ENCODE peak calls at places on chromosomes 4 and X, in four cellular contexts. One of them, this sample, is unnamed.

GRCh38 chr4:16294455-16294854 is 68.2 kb upstream of the TAPT1 start:
- DNase-seq in K562: no peak
- DNase-seq in GM12878: no peak
- DNase-seq in H1: no peak
- DNase-seq in this sample: no peak

GRCh38 chrX:85303544-85303943 is 59.8 kb downstream of the ZNF711 start:
- DNase-seq in K562: no peak
- DNase-seq in GM12878: no peak
- DNase-seq in H1: no peak
- DNase-seq in this sample: no peak

GRCh38 chr4:17111436-17111835 is 213.0 kb upstream of the LDB2 start:
- DNase-seq in K562: no peak
- DNase-seq in GM12878: no peak
- DNase-seq in H1: no peak
- DNase-seq in this sample: no peak

GRCh38 chrX:42803320-42803719 is 25.4 kb upstream of the PPP1R2C start:
- DNase-seq in K562: no peak
- DNase-seq in GM12878: no peak
- DNase-seq in H1: no peak
- DNase-seq in this sample: no peak

GRCh38 chrX:148270499-148270898 is 229.9 kb upstream of the AFF2 start:
- DNase-seq in K562: no peak
- DNase-seq in GM12878: no peak
- DNase-seq in H1: no peak
- DNase-seq in this sample: no peak

GRCh38 chr4:1534876-1535526 is 128.8 kb upstream of the NKX1-1 start:
- DNase-seq in K562: no peak
- DNase-seq in GM12878: no peak
- DNase-seq in H1: no peak
- DNase-seq in this sample: no peak

GRCh38 chrX:118724352-118724751 is 3.1 kb upstream of the IL13RA1 start:
- DNase-seq in K562: no peak
- DNase-seq in GM12878: no peak
- DNase-seq in H1: no peak
- DNase-seq in this sample: no peak

GRCh38 chr4:133799916-133800315 is 401.7 kb downstream of the PABPC4L start:
- DNase-seq in K562: no peak
- DNase-seq in GM12878: no peak
- DNase-seq in H1: no peak
- DNase-seq in this sample: no peak

GRCh38 chr4:14888790-14889189 is 113.5 kb upstream of the CPEB2 start:
- DNase-seq in K562: no peak
- DNase-seq in GM12878: no peak
- DNase-seq in H1: no peak
- DNase-seq in this sample: no peak

GRCh38 chrX:130726661-130727060 is 176.3 kb downstream of the ENOX2 start:
- DNase-seq in K562: no peak
- DNase-seq in GM12878: no peak
- DNase-seq in H1: no peak
- DNase-seq in this sample: no peak

GRCh38 chrX:50154429-50154828 is 46.4 kb downstream of the AKAP4 start:
- DNase-seq in K562: no peak
- DNase-seq in GM12878: no peak
- DNase-seq in H1: no peak
- DNase-seq in this sample: no peak

GRCh38 chrX:50158616-50159015 is 42.2 kb downstream of the AKAP4 start:
- DNase-seq in K562: no peak
- DNase-seq in GM12878: no peak
- DNase-seq in H1: no peak
- DNase-seq in this sample: no peak

GRCh38 chrX:50161143-50161542 is 39.7 kb downstream of the AKAP4 start:
- DNase-seq in K562: no peak
- DNase-seq in GM12878: no peak
- DNase-seq in H1: no peak
- DNase-seq in this sample: no peak

GRCh38 chrX:50152421-50152820 is 48.4 kb downstream of the AKAP4 start:
- DNase-seq in K562: no peak
- DNase-seq in GM12878: no peak
- DNase-seq in H1: no peak
- DNase-seq in this sample: no peak

GRCh38 chrX:50157545-50158125 is 43.2 kb downstream of the AKAP4 start:
- DNase-seq in K562: no peak
- DNase-seq in GM12878: no peak
- DNase-seq in H1: no peak
- DNase-seq in this sample: no peak
- TF ChIP-seq NRF1 in K562: no peak
- TF ChIP-seq NRF1 in GM12878: no peak
- TF ChIP-seq NRF1 in H1: no peak
- TF ChIP-seq NRF1 in this sample: no peak

GRCh38 chr4:184745747-184746531 is 12.0 kb upstream of the CENPU start:
- DNase-seq in K562: peak; percentile 78
- DNase-seq in GM12878: no peak
- DNase-seq in H1: peak; percentile 76
- DNase-seq in this sample: peak; percentile 84

GRCh38 chr4:184747034-184747830 is 13.3 kb upstream of the CENPU start:
- DNase-seq in K562: peak; percentile 49
- DNase-seq in GM12878: no peak
- DNase-seq in H1: no peak
- DNase-seq in this sample: no peak

GRCh38 chr4:184744251-184744650 is 10.4 kb upstream of the CENPU start:
- DNase-seq in K562: no peak
- DNase-seq in GM12878: no peak
- DNase-seq in H1: no peak
- DNase-seq in this sample: no peak

GRCh38 chr4:184748251-184748652 is 14.4 kb upstream of the CENPU start:
- DNase-seq in K562: no peak
- DNase-seq in GM12878: no peak
- DNase-seq in H1: no peak
- DNase-seq in this sample: no peak

GRCh38 chr4:184746532-184746870 is 12.6 kb upstream of the CENPU start:
- DNase-seq in K562: no peak
- DNase-seq in GM12878: no peak
- DNase-seq in H1: no peak
- DNase-seq in this sample: no peak
- TF ChIP-seq EP300 in K562: no peak
- TF ChIP-seq EP300 in GM12878: no peak
- TF ChIP-seq EP300 in H1: no peak
- TF ChIP-seq EP300 in this sample: no peak

DNA sequence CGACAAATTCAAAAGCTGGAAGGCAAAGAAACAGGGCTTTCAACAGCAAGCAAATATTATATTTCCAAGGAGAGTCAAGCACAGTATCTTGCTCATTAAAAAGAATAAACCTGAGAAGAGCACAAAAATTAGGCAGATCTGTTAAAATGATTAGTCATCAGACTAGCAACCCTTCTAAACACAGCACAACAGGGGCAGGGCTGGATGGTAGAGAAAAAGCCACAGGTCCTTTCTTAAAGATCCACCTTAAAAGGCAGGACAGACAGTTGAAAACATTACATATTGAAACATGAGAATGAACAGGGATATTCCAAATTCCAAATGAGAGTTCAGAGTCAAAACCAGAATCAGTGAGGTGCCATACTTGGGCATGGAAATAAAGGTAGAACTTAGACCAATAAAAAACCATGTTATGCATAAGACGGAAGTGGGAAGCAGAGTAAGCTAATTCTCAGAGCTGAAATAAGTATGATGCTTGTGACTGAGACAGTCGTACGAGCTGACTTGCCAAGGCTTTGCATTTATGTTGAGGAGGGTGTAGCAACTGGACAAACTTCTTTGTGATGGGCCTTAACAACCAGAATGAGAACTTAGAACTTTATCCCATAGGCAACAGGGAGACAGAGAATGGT is 126.9 kb upstream of the FAM9B start:
- DNase-seq in K562: no peak
- DNase-seq in GM12878: no peak
- DNase-seq in H1: no peak
- DNase-seq in this sample: no peak
- TF ChIP-seq NRF1 in K562: no peak
- TF ChIP-seq NRF1 in GM12878: no peak
- TF ChIP-seq NRF1 in H1: no peak
- TF ChIP-seq NRF1 in this sample: no peak

DNA sequence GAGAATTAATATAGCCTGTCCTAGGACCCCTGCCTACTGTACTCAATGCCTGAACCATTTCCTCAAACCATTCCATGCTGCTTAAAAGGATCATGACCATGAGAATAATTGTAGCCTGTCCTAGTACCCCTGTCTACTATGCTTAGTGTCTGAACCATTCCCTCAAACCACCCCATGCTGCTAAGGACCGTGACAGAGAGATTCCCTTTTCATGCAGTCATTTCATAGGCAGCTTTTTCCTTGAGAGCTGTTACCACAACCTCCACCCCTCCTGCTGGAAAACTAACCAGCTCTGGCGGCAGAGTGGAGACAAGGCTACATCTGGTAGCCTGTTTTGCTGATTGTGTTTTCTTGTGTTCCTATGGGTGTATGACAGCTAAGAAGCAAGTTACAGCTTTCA is 174.9 kb upstream of the SMARCAD1 start:
- DNase-seq in K562: no peak
- DNase-seq in GM12878: no peak
- DNase-seq in H1: peak; percentile 45
- DNase-seq in this sample: peak; percentile 46
- TF ChIP-seq EP300 in K562: no peak
- TF ChIP-seq EP300 in GM12878: no peak
- TF ChIP-seq EP300 in H1: no peak
- TF ChIP-seq EP300 in this sample: peak; percentile 12

GRCh38 chr4:5039800-5040199 is 11.5 kb upstream of the STK32B start:
- DNase-seq in K562: no peak
- DNase-seq in GM12878: no peak
- DNase-seq in H1: no peak
- DNase-seq in this sample: no peak
- TF ChIP-seq NRF1 in K562: no peak
- TF ChIP-seq NRF1 in GM12878: no peak
- TF ChIP-seq NRF1 in H1: no peak
- TF ChIP-seq NRF1 in this sample: no peak

DNA sequence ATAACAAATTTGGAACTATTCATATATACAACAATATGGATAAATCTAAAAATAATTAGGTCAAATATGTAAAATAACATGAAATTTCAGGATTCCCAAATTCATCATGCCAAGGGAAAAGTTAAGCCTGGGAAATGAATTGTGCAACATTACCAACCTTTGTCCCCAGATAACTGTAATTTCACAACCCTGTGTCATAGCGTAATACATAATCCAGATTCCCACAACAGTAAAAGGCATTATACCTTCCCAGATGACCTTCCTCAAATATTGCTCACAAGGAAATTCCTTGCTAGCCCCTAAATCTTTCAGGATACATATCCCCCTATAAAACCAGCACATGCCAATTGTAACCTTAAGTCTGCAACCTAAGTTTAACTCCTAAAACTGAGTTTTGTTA is 32.9 kb upstream of the RAB40A start:
- DNase-seq in K562: no peak
- DNase-seq in GM12878: no peak
- DNase-seq in H1: no peak
- DNase-seq in this sample: no peak
- TF ChIP-seq EP300 in K562: no peak
- TF ChIP-seq EP300 in GM12878: no peak
- TF ChIP-seq EP300 in H1: no peak
- TF ChIP-seq EP300 in this sample: no peak

GRCh38 chr4:184591070-184591677 is 58.1 kb downstream of the CASP3 start:
- DNase-seq in K562: no peak
- DNase-seq in GM12878: no peak
- DNase-seq in H1: no peak
- DNase-seq in this sample: no peak

GRCh38 chr4:184588893-184589292 is 60.4 kb downstream of the CASP3 start:
- DNase-seq in K562: no peak
- DNase-seq in GM12878: no peak
- DNase-seq in H1: no peak
- DNase-seq in this sample: no peak

GRCh38 chr4:184593461-184593860 is 55.8 kb downstream of the CASP3 start:
- DNase-seq in K562: no peak
- DNase-seq in GM12878: no peak
- DNase-seq in H1: no peak
- DNase-seq in this sample: no peak

GRCh38 chr4:184587746-184588145 is 61.5 kb downstream of the CASP3 start:
- DNase-seq in K562: no peak
- DNase-seq in GM12878: no peak
- DNase-seq in H1: no peak
- DNase-seq in this sample: no peak

GRCh38 chr4:184590196-184590595 is 59.1 kb downstream of the CASP3 start:
- DNase-seq in K562: no peak
- DNase-seq in GM12878: no peak
- DNase-seq in H1: no peak
- DNase-seq in this sample: no peak
- TF ChIP-seq NRF1 in K562: no peak
- TF ChIP-seq NRF1 in GM12878: no peak
- TF ChIP-seq NRF1 in H1: no peak
- TF ChIP-seq NRF1 in this sample: no peak

GRCh38 chr4:128528793-128529553 is 241.4 kb upstream of the PGRMC2 start:
- DNase-seq in K562: no peak
- DNase-seq in GM12878: no peak
- DNase-seq in H1: no peak
- DNase-seq in this sample: no peak
- TF ChIP-seq EP300 in K562: no peak
- TF ChIP-seq EP300 in GM12878: no peak
- TF ChIP-seq EP300 in H1: no peak
- TF ChIP-seq EP300 in this sample: peak; percentile 54

This sample was measured in SK-N-SH.